ENCODE peak calls at places on chromosome 3, in seven cellular contexts. P is NCI-H2107, J is bronchial epithelial cell, U is pancreas, E is MG63, R is AG09319, Y is NCI-H460. F is an unnamed sample.

GRCh38 chr3:110664148-110664547 is 407.5 kb upstream of the NECTIN3 start:
- DNase-seq in E (peak), Y (no peak), R (no peak), U (no peak), J (no peak), P (no peak), F (no peak)

GRCh38 chr3:197539651-197540051 is 16.1 kb downstream of the BDH1 start:
- DNase-seq in P (no peak), E (no peak), Y (no peak), U (no peak), R (no peak), J (peak), F (peak)

GRCh38 chr3:138835177-138835757 is 539 bp upstream of the PIK3CB start:
- DNase-seq in E (no peak), Y (no peak), J (no peak), R (no peak), P (no peak), U (no peak), F (no peak)

GRCh38 chr3:126158016-126158911 is 22.1 kb downstream of the ALDH1L1 start:
- DNase-seq in Y (no peak), P (no peak), E (no peak), R (no peak), J (no peak), U (no peak), F (no peak)

GRCh38 chr3:30549600-30549999 is 56.8 kb upstream of the TGFBR2 start:
- DNase-seq in E (no peak), R (no peak), Y (no peak), J (no peak), P (no peak), U (no peak), F (no peak)

GRCh38 chr3:79268422-79268821 is 499.4 kb downstream of the ROBO1 start:
- DNase-seq in J (no peak), U (no peak), Y (no peak), E (no peak), P (no peak), R (no peak), F (no peak)

GRCh38 chr3:8625991-8626390 is 18.6 kb downstream of the SSUH2 start:
- DNase-seq in J (no peak), R (no peak), Y (no peak), E (peak), U (no peak), P (no peak), F (no peak)

GRCh38 chr3:159273070-159273469 is 471.2 kb downstream of the MFSD1 start:
- DNase-seq in U (no peak), Y (no peak), R (no peak), J (no peak), P (no peak), E (no peak), F (no peak)

GRCh38 chr3:137013955-137014688 is 56.3 kb downstream of the IL20RB start:
- DNase-seq in E (peak), U (peak), P (peak), J (peak), Y (peak), R (peak), F (peak)

GRCh38 chr3:161409069-161409468 is 37.8 kb upstream of the SPTSSB start:
- DNase-seq in P (no peak), R (no peak), Y (peak), J (peak), U (no peak), E (peak), F (no peak)

GRCh38 chr3:12905316-12906071 is 64.1 kb upstream of the RPL32 start:
- DNase-seq in E (no peak), Y (no peak), P (no peak), J (no peak), U (peak), R (no peak), F (no peak)

GRCh38 chr3:43171770-43172169 is 65.9 kb upstream of the POMGNT2 start:
- DNase-seq in J (no peak), P (no peak), U (no peak), R (no peak), Y (no peak), E (peak), F (no peak)